ENCODE peak calls at places on chromosomes 13 and 19, in eight cellular contexts. One of them, this sample, is unnamed.

GRCh38 chr13:114024603-114025431 is 50.9 kb upstream of the C13orf46 start:
- DNase-seq in thoracic aorta: no peak
- DNase-seq in WTC11: no peak
- DNase-seq in LNCaP clone FGC: no peak
- DNase-seq in heart left ventricle: no peak
- DNase-seq in psoas muscle: no peak
- DNase-seq in left lung: no peak
- DNase-seq in NB4: no peak
- DNase-seq in this sample: no peak

GRCh38 chr13:24870380-24870760 is 106.4 kb downstream of the RNF17 start:
- DNase-seq in psoas muscle: no peak
- DNase-seq in left lung: no peak
- DNase-seq in LNCaP clone FGC: no peak
- DNase-seq in NB4: no peak
- DNase-seq in thoracic aorta: no peak
- DNase-seq in WTC11: no peak
- DNase-seq in heart left ventricle: no peak
- DNase-seq in this sample: no peak

GRCh38 chr13:113928701-113929627 is 44.9 kb downstream of the C13orf46 start:
- DNase-seq in left lung: peak
- DNase-seq in psoas muscle: peak
- DNase-seq in heart left ventricle: peak
- DNase-seq in LNCaP clone FGC: peak
- DNase-seq in NB4: no peak
- DNase-seq in thoracic aorta: peak
- DNase-seq in WTC11: peak
- DNase-seq in this sample: no peak

GRCh38 chr13:101703081-101703480 is 250.6 kb downstream of the ITGBL1 start:
- DNase-seq in heart left ventricle: no peak
- DNase-seq in WTC11: no peak
- DNase-seq in left lung: no peak
- DNase-seq in psoas muscle: no peak
- DNase-seq in LNCaP clone FGC: no peak
- DNase-seq in thoracic aorta: no peak
- DNase-seq in NB4: no peak
- DNase-seq in this sample: no peak

GRCh38 chr13:112973577-112973951 is 4.5 kb downstream of the MCF2L start:
- DNase-seq in WTC11: no peak
- DNase-seq in thoracic aorta: no peak
- DNase-seq in LNCaP clone FGC: no peak
- DNase-seq in left lung: no peak
- DNase-seq in heart left ventricle: no peak
- DNase-seq in NB4: no peak
- DNase-seq in psoas muscle: peak
- DNase-seq in this sample: no peak

GRCh38 chr19:17420267-17420924 is 549 bp downstream of the MVB12A start:
- DNase-seq in left lung: peak
- DNase-seq in psoas muscle: peak
- DNase-seq in WTC11: peak
- DNase-seq in heart left ventricle: peak
- DNase-seq in LNCaP clone FGC: no peak
- DNase-seq in thoracic aorta: no peak
- DNase-seq in NB4: peak
- DNase-seq in this sample: peak

GRCh38 chr13:42594577-42595571 is 20.9 kb downstream of the TNFSF11 start:
- DNase-seq in NB4: peak
- DNase-seq in LNCaP clone FGC: peak
- DNase-seq in psoas muscle: no peak
- DNase-seq in WTC11: peak
- DNase-seq in heart left ventricle: peak
- DNase-seq in left lung: peak
- DNase-seq in thoracic aorta: no peak
- DNase-seq in this sample: peak

GRCh38 chr19:6536138-6536671 is 5.4 kb downstream of the TNFSF9 start:
- DNase-seq in heart left ventricle: peak
- DNase-seq in WTC11: peak
- DNase-seq in LNCaP clone FGC: peak
- DNase-seq in thoracic aorta: no peak
- DNase-seq in psoas muscle: peak
- DNase-seq in NB4: peak
- DNase-seq in left lung: peak
- DNase-seq in this sample: no peak

GRCh38 chr13:83667606-83668005 is 214.7 kb downstream of the SLITRK1 start:
- DNase-seq in heart left ventricle: no peak
- DNase-seq in left lung: no peak
- DNase-seq in LNCaP clone FGC: no peak
- DNase-seq in NB4: no peak
- DNase-seq in thoracic aorta: no peak
- DNase-seq in psoas muscle: no peak
- DNase-seq in WTC11: no peak
- DNase-seq in this sample: no peak

GRCh38 chr19:3057275-3057714 is 5.0 kb downstream of the TLE5 start:
- DNase-seq in left lung: peak
- DNase-seq in LNCaP clone FGC: peak
- DNase-seq in NB4: no peak
- DNase-seq in heart left ventricle: peak
- DNase-seq in thoracic aorta: peak
- DNase-seq in psoas muscle: peak
- DNase-seq in WTC11: no peak
- DNase-seq in this sample: no peak

GRCh38 chr13:97134364-97135095 is 87.6 kb upstream of the MBNL2 start:
- DNase-seq in LNCaP clone FGC: no peak
- DNase-seq in WTC11: no peak
- DNase-seq in psoas muscle: no peak
- DNase-seq in NB4: no peak
- DNase-seq in left lung: no peak
- DNase-seq in heart left ventricle: no peak
- DNase-seq in thoracic aorta: no peak
- DNase-seq in this sample: no peak

GRCh38 chr19:46844067-46844489 is 6.6 kb downstream of the AP2S1 start:
- DNase-seq in psoas muscle: peak
- DNase-seq in NB4: no peak
- DNase-seq in left lung: no peak
- DNase-seq in LNCaP clone FGC: no peak
- DNase-seq in heart left ventricle: no peak
- DNase-seq in thoracic aorta: no peak
- DNase-seq in WTC11: no peak
- DNase-seq in this sample: no peak

GRCh38 chr19:20038358-20039202 is 725 bp downstream of the ZNF682 start:
- DNase-seq in WTC11: no peak
- DNase-seq in LNCaP clone FGC: no peak
- DNase-seq in left lung: no peak
- DNase-seq in psoas muscle: no peak
- DNase-seq in NB4: peak
- DNase-seq in heart left ventricle: no peak
- DNase-seq in thoracic aorta: no peak
- DNase-seq in this sample: no peak

GRCh38 chr19:10402441-10403038 is 802 bp downstream of the CDC37 start:
- DNase-seq in left lung: peak
- DNase-seq in LNCaP clone FGC: no peak
- DNase-seq in heart left ventricle: peak
- DNase-seq in psoas muscle: peak
- DNase-seq in NB4: peak
- DNase-seq in thoracic aorta: no peak
- DNase-seq in WTC11: no peak
- DNase-seq in this sample: no peak

GRCh38 chr13:49587311-49587847 is 2.0 kb upstream of the RCBTB1 start:
- DNase-seq in left lung: no peak
- DNase-seq in LNCaP clone FGC: no peak
- DNase-seq in psoas muscle: no peak
- DNase-seq in WTC11: no peak
- DNase-seq in heart left ventricle: no peak
- DNase-seq in thoracic aorta: no peak
- DNase-seq in NB4: no peak
- DNase-seq in this sample: no peak

GRCh38 chr13:41916173-41916954 is 44.5 kb downstream of the VWA8 start:
- DNase-seq in thoracic aorta: no peak
- DNase-seq in left lung: no peak
- DNase-seq in WTC11: no peak
- DNase-seq in psoas muscle: no peak
- DNase-seq in LNCaP clone FGC: no peak
- DNase-seq in heart left ventricle: no peak
- DNase-seq in NB4: peak
- DNase-seq in this sample: no peak

GRCh38 chr13:31441804-31442487 is 242.2 kb downstream of the B3GLCT start:
- DNase-seq in heart left ventricle: peak
- DNase-seq in psoas muscle: peak
- DNase-seq in NB4: no peak
- DNase-seq in left lung: no peak
- DNase-seq in LNCaP clone FGC: no peak
- DNase-seq in thoracic aorta: no peak
- DNase-seq in WTC11: no peak
- DNase-seq in this sample: no peak

GRCh38 chr19:51808333-51808986 is 13.5 kb downstream of the FPR3 start:
- DNase-seq in NB4: no peak
- DNase-seq in LNCaP clone FGC: peak
- DNase-seq in psoas muscle: no peak
- DNase-seq in thoracic aorta: no peak
- DNase-seq in heart left ventricle: no peak
- DNase-seq in WTC11: no peak
- DNase-seq in left lung: no peak
- DNase-seq in this sample: no peak

GRCh38 chr13:106423530-106423929 is 111.9 kb downstream of the EFNB2 start:
- DNase-seq in thoracic aorta: no peak
- DNase-seq in NB4: no peak
- DNase-seq in WTC11: peak
- DNase-seq in LNCaP clone FGC: no peak
- DNase-seq in left lung: no peak
- DNase-seq in heart left ventricle: no peak
- DNase-seq in psoas muscle: no peak
- DNase-seq in this sample: no peak

GRCh38 chr13:111371211-111371610 is 50.8 kb downstream of the TEX29 start:
- DNase-seq in psoas muscle: no peak
- DNase-seq in NB4: no peak
- DNase-seq in LNCaP clone FGC: no peak
- DNase-seq in thoracic aorta: no peak
- DNase-seq in left lung: no peak
- DNase-seq in WTC11: no peak
- DNase-seq in heart left ventricle: no peak
- DNase-seq in this sample: no peak

GRCh38 chr13:107587681-107588080 is 627.7 kb downstream of the LIG4 start:
- DNase-seq in LNCaP clone FGC: no peak
- DNase-seq in WTC11: no peak
- DNase-seq in heart left ventricle: no peak
- DNase-seq in psoas muscle: no peak
- DNase-seq in NB4: no peak
- DNase-seq in left lung: no peak
- DNase-seq in thoracic aorta: no peak
- DNase-seq in this sample: no peak

DNA sequence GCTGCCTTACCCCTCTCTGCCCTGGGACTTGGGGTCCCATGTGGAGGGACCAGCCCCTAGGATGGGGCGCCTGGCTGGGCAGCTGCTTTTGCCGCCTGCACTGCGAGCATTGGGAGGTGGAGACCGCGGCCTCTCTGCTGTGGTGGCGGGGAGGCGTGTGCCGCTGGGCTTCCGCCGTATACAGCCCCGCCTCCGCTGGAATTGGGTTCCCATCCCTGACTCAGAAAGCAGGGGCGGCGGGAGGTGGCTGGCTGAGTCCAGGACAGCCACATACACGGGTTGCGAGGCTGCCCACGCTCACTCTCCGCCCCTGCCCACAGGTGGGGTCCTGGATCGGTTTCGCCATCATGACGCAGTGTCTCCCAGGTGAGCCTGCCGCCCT is 6.6 kb downstream of the NDUFB7 start:
- DNase-seq in left lung: no peak
- DNase-seq in NB4: no peak
- DNase-seq in psoas muscle: peak
- DNase-seq in WTC11: no peak
- DNase-seq in LNCaP clone FGC: no peak
- DNase-seq in heart left ventricle: no peak
- DNase-seq in thoracic aorta: no peak
- DNase-seq in this sample: no peak
- TF ChIP-seq CTCF in left lung: no peak
- TF ChIP-seq CTCF in NB4: no peak
- TF ChIP-seq CTCF in psoas muscle: no peak
- TF ChIP-seq CTCF in WTC11: no peak
- TF ChIP-seq CTCF in LNCaP clone FGC: no peak
- TF ChIP-seq CTCF in heart left ventricle: no peak
- TF ChIP-seq CTCF in thoracic aorta: no peak
- TF ChIP-seq CTCF in this sample: no peak

GRCh38 chr19:33511346-33511745 is 10.2 kb downstream of the PEPD start:
- DNase-seq in thoracic aorta: no peak
- DNase-seq in LNCaP clone FGC: no peak
- DNase-seq in psoas muscle: no peak
- DNase-seq in NB4: no peak
- DNase-seq in left lung: no peak
- DNase-seq in heart left ventricle: no peak
- DNase-seq in WTC11: no peak
- DNase-seq in this sample: no peak

GRCh38 chr19:33512580-33513137 is 8.9 kb downstream of the PEPD start:
- DNase-seq in left lung: no peak
- DNase-seq in LNCaP clone FGC: no peak
- DNase-seq in psoas muscle: no peak
- DNase-seq in WTC11: no peak
- DNase-seq in heart left ventricle: no peak
- DNase-seq in thoracic aorta: no peak
- DNase-seq in NB4: no peak
- DNase-seq in this sample: no peak

GRCh38 chr19:33512021-33512420 is 9.6 kb downstream of the PEPD start:
- DNase-seq in thoracic aorta: no peak
- DNase-seq in left lung: no peak
- DNase-seq in WTC11: no peak
- DNase-seq in LNCaP clone FGC: no peak
- DNase-seq in psoas muscle: no peak
- DNase-seq in NB4: no peak
- DNase-seq in heart left ventricle: no peak
- DNase-seq in this sample: no peak

GRCh38 chr19:33514885-33515485 is 6.6 kb downstream of the PEPD start:
- DNase-seq in left lung: no peak
- DNase-seq in thoracic aorta: no peak
- DNase-seq in psoas muscle: peak
- DNase-seq in LNCaP clone FGC: no peak
- DNase-seq in WTC11: no peak
- DNase-seq in NB4: no peak
- DNase-seq in heart left ventricle: peak
- DNase-seq in this sample: no peak

GRCh38 chr19:33513424-33513823 is 8.2 kb downstream of the PEPD start:
- DNase-seq in left lung: no peak
- DNase-seq in heart left ventricle: no peak
- DNase-seq in psoas muscle: no peak
- DNase-seq in WTC11: no peak
- DNase-seq in LNCaP clone FGC: no peak
- DNase-seq in thoracic aorta: no peak
- DNase-seq in NB4: no peak
- DNase-seq in this sample: no peak
- TF ChIP-seq CTCF in left lung: no peak
- TF ChIP-seq CTCF in heart left ventricle: no peak
- TF ChIP-seq CTCF in psoas muscle: no peak
- TF ChIP-seq CTCF in WTC11: no peak
- TF ChIP-seq CTCF in LNCaP clone FGC: no peak
- TF ChIP-seq CTCF in thoracic aorta: no peak
- TF ChIP-seq CTCF in NB4: no peak
- TF ChIP-seq CTCF in this sample: no peak

GRCh38 chr19:8096071-8096470 is 43.5 kb downstream of the CCL25 start:
- DNase-seq in left lung: no peak
- DNase-seq in WTC11: no peak
- DNase-seq in heart left ventricle: no peak
- DNase-seq in thoracic aorta: no peak
- DNase-seq in psoas muscle: no peak
- DNase-seq in LNCaP clone FGC: no peak
- DNase-seq in NB4: no peak
- DNase-seq in this sample: no peak
- TF ChIP-seq CTCF in left lung: no peak
- TF ChIP-seq CTCF in WTC11: no peak
- TF ChIP-seq CTCF in heart left ventricle: no peak
- TF ChIP-seq CTCF in thoracic aorta: no peak
- TF ChIP-seq CTCF in psoas muscle: no peak
- TF ChIP-seq CTCF in LNCaP clone FGC: peak
- TF ChIP-seq CTCF in NB4: peak
- TF ChIP-seq CTCF in this sample: no peak

GRCh38 chr19:57651654-57651996 is 17.1 kb upstream of the ZSCAN4 start:
- DNase-seq in thoracic aorta: no peak
- DNase-seq in psoas muscle: no peak
- DNase-seq in NB4: no peak
- DNase-seq in WTC11: no peak
- DNase-seq in heart left ventricle: no peak
- DNase-seq in LNCaP clone FGC: no peak
- DNase-seq in left lung: no peak
- DNase-seq in this sample: no peak
- TF ChIP-seq CTCF in thoracic aorta: no peak
- TF ChIP-seq CTCF in psoas muscle: no peak
- TF ChIP-seq CTCF in NB4: no peak
- TF ChIP-seq CTCF in WTC11: no peak
- TF ChIP-seq CTCF in heart left ventricle: no peak
- TF ChIP-seq CTCF in LNCaP clone FGC: no peak
- TF ChIP-seq CTCF in left lung: no peak
- TF ChIP-seq CTCF in this sample: peak